ENCODE peak calls at places on chromosomes 16 and 17, in nine cellular contexts. One of them, this sample, is unnamed.
A peak's percentile ranks its signal among the peaks of the same experiment; 100 is the strongest.

GRCh38 chr17:49779730-49780220 is 8.7 kb upstream of the KAT7 start:
- DNase-seq in stimulated activated naive CD4-positive, alpha-beta T cell: peak; percentile 2
- DNase-seq in colonic mucosa: peak; percentile 29
- DNase-seq in A172: peak; percentile 59
- DNase-seq in hepatocyte: peak; percentile 57
- DNase-seq in globus pallidus: peak; percentile 28
- DNase-seq in stimulated activated CD8-positive, alpha-beta memory T cell treated with anti-CD3 and anti-CD28 coated beads, Interleukin-2, amount 100 ng/mL, for 1 hour: no peak
- DNase-seq in A549: peak; percentile 60
- DNase-seq in GM23248: peak; percentile 95
- DNase-seq in this sample: peak; percentile 23

GRCh38 chr16:48157794-48158193 is 2.0 kb upstream of the ABCC12 start:
- DNase-seq in hepatocyte: no peak
- DNase-seq in GM23248: no peak
- DNase-seq in A172: no peak
- DNase-seq in colonic mucosa: no peak
- DNase-seq in stimulated activated CD8-positive, alpha-beta memory T cell treated with anti-CD3 and anti-CD28 coated beads, Interleukin-2, amount 100 ng/mL, for 1 hour: no peak
- DNase-seq in globus pallidus: no peak
- DNase-seq in A549: no peak
- DNase-seq in stimulated activated naive CD4-positive, alpha-beta T cell: no peak
- DNase-seq in this sample: peak; percentile 11

GRCh38 chr16:50644245-50644644 is 36.9 kb downstream of the SNX20 start:
- DNase-seq in A549: no peak
- DNase-seq in globus pallidus: no peak
- DNase-seq in stimulated activated CD8-positive, alpha-beta memory T cell treated with anti-CD3 and anti-CD28 coated beads, Interleukin-2, amount 100 ng/mL, for 1 hour: no peak
- DNase-seq in A172: no peak
- DNase-seq in stimulated activated naive CD4-positive, alpha-beta T cell: no peak
- DNase-seq in GM23248: no peak
- DNase-seq in hepatocyte: no peak
- DNase-seq in colonic mucosa: no peak
- DNase-seq in this sample: no peak

GRCh38 chr17:43860927-43861622 is 14.1 kb downstream of the CD300LG start:
- DNase-seq in hepatocyte: no peak
- DNase-seq in GM23248: no peak
- DNase-seq in stimulated activated CD8-positive, alpha-beta memory T cell treated with anti-CD3 and anti-CD28 coated beads, Interleukin-2, amount 100 ng/mL, for 1 hour: no peak
- DNase-seq in globus pallidus: peak; percentile 16
- DNase-seq in A172: no peak
- DNase-seq in A549: no peak
- DNase-seq in stimulated activated naive CD4-positive, alpha-beta T cell: no peak
- DNase-seq in colonic mucosa: no peak
- DNase-seq in this sample: no peak

GRCh38 chr17:69067274-69068047 is 6.7 kb upstream of the ABCA9 start:
- DNase-seq in globus pallidus: peak; percentile 32
- DNase-seq in GM23248: no peak
- DNase-seq in A172: no peak
- DNase-seq in hepatocyte: no peak
- DNase-seq in stimulated activated naive CD4-positive, alpha-beta T cell: no peak
- DNase-seq in colonic mucosa: no peak
- DNase-seq in A549: no peak
- DNase-seq in stimulated activated CD8-positive, alpha-beta memory T cell treated with anti-CD3 and anti-CD28 coated beads, Interleukin-2, amount 100 ng/mL, for 1 hour: no peak
- DNase-seq in this sample: no peak

GRCh38 chr16:86809458-86809955 is 231.2 kb downstream of the FOXL1 start:
- DNase-seq in GM23248: peak; percentile 71
- DNase-seq in stimulated activated naive CD4-positive, alpha-beta T cell: no peak
- DNase-seq in A172: peak; percentile 99
- DNase-seq in stimulated activated CD8-positive, alpha-beta memory T cell treated with anti-CD3 and anti-CD28 coated beads, Interleukin-2, amount 100 ng/mL, for 1 hour: no peak
- DNase-seq in globus pallidus: no peak
- DNase-seq in colonic mucosa: no peak
- DNase-seq in hepatocyte: no peak
- DNase-seq in A549: peak; percentile 51
- DNase-seq in this sample: no peak

GRCh38 chr17:83083368-83084201 is 4.2 kb downstream of the METRNL start:
- DNase-seq in stimulated activated CD8-positive, alpha-beta memory T cell treated with anti-CD3 and anti-CD28 coated beads, Interleukin-2, amount 100 ng/mL, for 1 hour: peak; percentile 54
- DNase-seq in GM23248: peak; percentile 98
- DNase-seq in colonic mucosa: peak; percentile 58
- DNase-seq in globus pallidus: no peak
- DNase-seq in A549: peak; percentile 54
- DNase-seq in A172: peak; percentile 99
- DNase-seq in stimulated activated naive CD4-positive, alpha-beta T cell: no peak
- DNase-seq in hepatocyte: peak; percentile 86
- DNase-seq in this sample: peak; percentile 70

GRCh38 chr16:82010649-82011048 is 621 bp downstream of the SDR42E1 start:
- DNase-seq in globus pallidus: no peak
- DNase-seq in stimulated activated naive CD4-positive, alpha-beta T cell: no peak
- DNase-seq in hepatocyte: no peak
- DNase-seq in GM23248: no peak
- DNase-seq in A549: no peak
- DNase-seq in stimulated activated CD8-positive, alpha-beta memory T cell treated with anti-CD3 and anti-CD28 coated beads, Interleukin-2, amount 100 ng/mL, for 1 hour: no peak
- DNase-seq in colonic mucosa: no peak
- DNase-seq in A172: no peak
- DNase-seq in this sample: no peak

GRCh38 chr17:42347198-42347597 is 41.0 kb downstream of the STAT3 start:
- DNase-seq in GM23248: peak; percentile 91
- DNase-seq in stimulated activated naive CD4-positive, alpha-beta T cell: no peak
- DNase-seq in hepatocyte: no peak
- DNase-seq in colonic mucosa: peak; percentile 38
- DNase-seq in A172: peak; percentile 87
- DNase-seq in A549: peak; percentile 37
- DNase-seq in stimulated activated CD8-positive, alpha-beta memory T cell treated with anti-CD3 and anti-CD28 coated beads, Interleukin-2, amount 100 ng/mL, for 1 hour: no peak
- DNase-seq in globus pallidus: no peak
- DNase-seq in this sample: no peak

GRCh38 chr16:86971251-86971650 is 345.9 kb downstream of the C16orf95 start:
- DNase-seq in globus pallidus: no peak
- DNase-seq in stimulated activated CD8-positive, alpha-beta memory T cell treated with anti-CD3 and anti-CD28 coated beads, Interleukin-2, amount 100 ng/mL, for 1 hour: no peak
- DNase-seq in stimulated activated naive CD4-positive, alpha-beta T cell: no peak
- DNase-seq in A172: no peak
- DNase-seq in hepatocyte: no peak
- DNase-seq in GM23248: no peak
- DNase-seq in A549: no peak
- DNase-seq in colonic mucosa: no peak
- DNase-seq in this sample: no peak

GRCh38 chr16:4414187-4414909 is 2.0 kb downstream of the CORO7 start:
- DNase-seq in globus pallidus: no peak
- DNase-seq in colonic mucosa: no peak
- DNase-seq in A172: no peak
- DNase-seq in A549: no peak
- DNase-seq in stimulated activated CD8-positive, alpha-beta memory T cell treated with anti-CD3 and anti-CD28 coated beads, Interleukin-2, amount 100 ng/mL, for 1 hour: peak; percentile 38
- DNase-seq in hepatocyte: no peak
- DNase-seq in GM23248: no peak
- DNase-seq in stimulated activated naive CD4-positive, alpha-beta T cell: peak; percentile 65
- DNase-seq in this sample: peak; percentile 94

GRCh38 chr17:58001461-58002124 is 5.5 kb downstream of the SRSF1 start:
- DNase-seq in A549: no peak
- DNase-seq in stimulated activated CD8-positive, alpha-beta memory T cell treated with anti-CD3 and anti-CD28 coated beads, Interleukin-2, amount 100 ng/mL, for 1 hour: no peak
- DNase-seq in globus pallidus: no peak
- DNase-seq in GM23248: no peak
- DNase-seq in colonic mucosa: no peak
- DNase-seq in hepatocyte: no peak
- DNase-seq in A172: no peak
- DNase-seq in stimulated activated naive CD4-positive, alpha-beta T cell: no peak
- DNase-seq in this sample: no peak

GRCh38 chr16:90016339-90016950 is 2.8 kb downstream of the DBNDD1 start:
- DNase-seq in hepatocyte: no peak
- DNase-seq in stimulated activated CD8-positive, alpha-beta memory T cell treated with anti-CD3 and anti-CD28 coated beads, Interleukin-2, amount 100 ng/mL, for 1 hour: no peak
- DNase-seq in globus pallidus: no peak
- DNase-seq in GM23248: no peak
- DNase-seq in A172: no peak
- DNase-seq in stimulated activated naive CD4-positive, alpha-beta T cell: no peak
- DNase-seq in colonic mucosa: no peak
- DNase-seq in A549: no peak
- DNase-seq in this sample: no peak

This sample was measured in stimulated activated naive CD8-positive, alpha-beta T cell treated with anti-CD3 and anti-CD28 coated beads, Interleukin-15, amount 100 ng/mL, for 72 hours.